ENCODE peak calls at places on chromosomes 3 and 15, in five cellular contexts. One of them, this sample, is unnamed.

GRCh38 chr15:101447561-101448071 is 41.9 kb downstream of the PCSK6 start:
- DNase-seq in left cardiac atrium: no peak
- DNase-seq in ovary: no peak
- DNase-seq in fibroblast of the aortic adventitia: no peak
- DNase-seq in right cardiac atrium: no peak
- DNase-seq in this sample: no peak

GRCh38 chr3:11465744-11466611 is 177.7 kb downstream of the VGLL4 start:
- DNase-seq in left cardiac atrium: no peak
- DNase-seq in ovary: no peak
- DNase-seq in fibroblast of the aortic adventitia: peak; percentile 100
- DNase-seq in right cardiac atrium: peak; percentile 42
- DNase-seq in this sample: peak; percentile 98

GRCh38 chr3:60839242-60839641 is 412.0 kb downstream of the FHIT start:
- DNase-seq in left cardiac atrium: no peak
- DNase-seq in ovary: no peak
- DNase-seq in fibroblast of the aortic adventitia: no peak
- DNase-seq in right cardiac atrium: no peak
- DNase-seq in this sample: no peak

GRCh38 chr3:15399970-15400369 is 27.4 kb downstream of the METTL6 start:
- DNase-seq in left cardiac atrium: no peak
- DNase-seq in ovary: no peak
- DNase-seq in fibroblast of the aortic adventitia: no peak
- DNase-seq in right cardiac atrium: no peak
- DNase-seq in this sample: no peak

GRCh38 chr15:39621210-39621609 is 40.3 kb downstream of the THBS1 start:
- DNase-seq in left cardiac atrium: no peak
- DNase-seq in ovary: no peak
- DNase-seq in fibroblast of the aortic adventitia: no peak
- DNase-seq in right cardiac atrium: no peak
- DNase-seq in this sample: no peak

GRCh38 chr3:131503328-131503650 is 518 bp upstream of the MRPL3 start:
- DNase-seq in left cardiac atrium: no peak
- DNase-seq in ovary: no peak
- DNase-seq in fibroblast of the aortic adventitia: peak; percentile 63
- DNase-seq in right cardiac atrium: peak; percentile 12
- DNase-seq in this sample: no peak

GRCh38 chr3:98521897-98522537 is 685 bp downstream of the CLDND1 start:
- DNase-seq in left cardiac atrium: peak; percentile 36
- DNase-seq in ovary: no peak
- DNase-seq in fibroblast of the aortic adventitia: peak; percentile 62
- DNase-seq in right cardiac atrium: peak; percentile 24
- DNase-seq in this sample: peak; percentile 76

GRCh38 chr3:94619643-94620042 is 556.8 kb downstream of the NSUN3 start:
- DNase-seq in left cardiac atrium: no peak
- DNase-seq in ovary: no peak
- DNase-seq in fibroblast of the aortic adventitia: no peak
- DNase-seq in right cardiac atrium: no peak
- DNase-seq in this sample: no peak

GRCh38 chr3:58779934-58780333 is 113.4 kb upstream of the FAM3D start:
- DNase-seq in left cardiac atrium: no peak
- DNase-seq in ovary: no peak
- DNase-seq in fibroblast of the aortic adventitia: no peak
- DNase-seq in right cardiac atrium: no peak
- DNase-seq in this sample: no peak

GRCh38 chr15:78768531-78769408 is 42.5 kb downstream of the ADAMTS7 start:
- DNase-seq in left cardiac atrium: no peak
- DNase-seq in ovary: peak; percentile 26
- DNase-seq in fibroblast of the aortic adventitia: no peak
- DNase-seq in right cardiac atrium: no peak
- DNase-seq in this sample: no peak

GRCh38 chr3:99789322-99789721 is 28.3 kb upstream of the CMSS1 start:
- DNase-seq in left cardiac atrium: peak; percentile 30
- DNase-seq in ovary: no peak
- DNase-seq in fibroblast of the aortic adventitia: peak; percentile 82
- DNase-seq in right cardiac atrium: peak; percentile 33
- DNase-seq in this sample: peak; percentile 75

This sample was measured in cardiac fibroblast.